ENCODE peak calls at places on chromosome 12, in eight cellular contexts. P is lower leg skin, B is OCI-LY7, A is fibroblast of lung, F is astrocyte, L is brain microvascular endothelial cell, W is psoas muscle, R is neural progenitor cell. M is an unnamed sample.

GRCh38 chr12:17016116-17016864 is 410.3 kb upstream of the LMO3 start:
- DNase-seq in W (no peak), A (no peak), L (no peak), B (no peak), P (no peak), R (no peak), F (no peak), M (peak)

GRCh38 chr12:129325566-129325965 is 472.3 kb downstream of the GLT1D1 start:
- DNase-seq in W (no peak), R (no peak), A (peak), P (no peak), B (no peak), F (peak), L (no peak), M (peak)

GRCh38 chr12:68306564-68306963 is 25.6 kb downstream of the MDM1 start:
- DNase-seq in L (no peak), A (no peak), R (no peak), F (no peak), B (no peak), P (no peak), W (no peak), M (no peak)

GRCh38 chr12:11482955-11483354 is 87.6 kb upstream of the PRB2 start:
- DNase-seq in R (no peak), B (no peak), A (peak), F (peak), P (no peak), L (peak), W (no peak), M (peak)

GRCh38 chr12:46942579-46942978 is 116.8 kb upstream of the SLC38A4 start:
- DNase-seq in B (no peak), P (no peak), F (peak), L (no peak), W (no peak), R (no peak), A (peak), M (peak)

GRCh38 chr12:114958538-114958937 is 274.6 kb upstream of the TBX3 start:
- DNase-seq in R (no peak), W (no peak), P (no peak), A (no peak), L (no peak), B (no peak), F (no peak), M (no peak)

GRCh38 chr12:1777798-1778197 is 42.6 kb upstream of the LRTM2 start:
- DNase-seq in R (no peak), P (no peak), L (peak), A (peak), B (no peak), F (peak), W (no peak), M (peak)

GRCh38 chr12:46230985-46231384 is 37.9 kb downstream of the SLC38A1 start:
- DNase-seq in A (no peak), W (no peak), L (no peak), P (no peak), F (no peak), R (no peak), B (no peak), M (no peak)

GRCh38 chr12:124871297-124871696 is 7.6 kb upstream of the SCARB1 start:
- DNase-seq in F (no peak), R (no peak), W (no peak), L (no peak), A (no peak), B (no peak), P (no peak), M (no peak)

GRCh38 chr12:46677749-46678148 is 148.0 kb downstream of the SLC38A4 start:
- DNase-seq in R (no peak), A (peak), W (no peak), P (no peak), F (peak), B (no peak), L (no peak), M (peak)

GRCh38 chr12:50567926-50568325 is 63.1 kb downstream of the DIP2B start:
- DNase-seq in F (no peak), L (no peak), B (no peak), R (no peak), A (peak), P (no peak), W (no peak), M (no peak)

GRCh38 chr12:123599310-123599709 is 2.6 kb upstream of the DDX55 start:
- DNase-seq in F (no peak), B (no peak), W (no peak), R (no peak), L (no peak), P (no peak), A (no peak), M (no peak)

GRCh38 chr12:130382818-130383217 is 45.1 kb downstream of the PIWIL1 start:
- DNase-seq in B (no peak), F (no peak), P (no peak), W (no peak), L (no peak), A (no peak), R (no peak), M (no peak)

GRCh38 chr12:6965714-6966113 is 4.8 kb downstream of the PHB2 start:
- DNase-seq in F (no peak), B (no peak), L (no peak), W (no peak), A (no peak), P (peak), R (no peak), M (no peak)

GRCh38 chr12:96049096-96049495 is 13.7 kb upstream of the LTA4H start:
- DNase-seq in L (no peak), W (no peak), B (no peak), R (no peak), P (no peak), A (no peak), F (no peak), M (peak)

GRCh38 chr12:91053951-91054715 is 3.7 kb downstream of the KERA start:
- DNase-seq in L (peak), R (no peak), A (peak), F (peak), B (no peak), P (no peak), W (no peak), M (peak)

GRCh38 chr12:96198970-96199369 is 4.8 kb downstream of the ELK3 start:
- DNase-seq in F (peak), W (no peak), P (no peak), L (peak), R (no peak), B (no peak), A (peak), M (peak)

GRCh38 chr12:28780096-28780495 is 369.0 kb upstream of the FAR2 start:
- DNase-seq in W (no peak), F (peak), L (peak), R (no peak), B (no peak), P (no peak), A (peak), M (peak)

GRCh38 chr12:95998611-95999300 is 2.6 kb upstream of the HAL start:
- DNase-seq in L (peak), A (peak), R (peak), P (no peak), B (peak), W (no peak), F (peak), M (peak)

GRCh38 chr12:103840399-103840880 is 594 bp downstream of the NT5DC3 start:
- DNase-seq in A (peak), P (no peak), F (peak), W (peak), R (no peak), L (no peak), B (peak), M (peak)

GRCh38 chr12:96658075-96658474 is 168.7 kb downstream of the CFAP54 start:
- DNase-seq in R (no peak), B (no peak), F (no peak), W (no peak), A (no peak), L (no peak), P (no peak), M (peak)

GRCh38 chr12:153080-153746 is 60.7 kb downstream of the SLC6A12 start:
- DNase-seq in F (peak), R (peak), W (peak), B (peak), L (peak), P (no peak), A (peak), M (peak)

GRCh38 chr12:51415931-51416330 is 8.7 kb upstream of the SLC4A8 start:
- DNase-seq in A (peak), P (no peak), R (no peak), L (no peak), W (no peak), F (no peak), B (no peak), M (peak)

GRCh38 chr12:69101505-69101904 is 137.9 kb upstream of the CPSF6 start:
- DNase-seq in W (no peak), R (no peak), F (no peak), A (peak), L (no peak), B (no peak), P (no peak), M (no peak)

GRCh38 chr12:30988887-30989286 is 62.3 kb downstream of the TSPAN11 start:
- DNase-seq in A (no peak), F (no peak), W (no peak), P (no peak), B (no peak), L (no peak), R (no peak), M (no peak)

GRCh38 chr12:72072613-72073212 is 134.1 kb downstream of the TPH2 start:
- DNase-seq in B (no peak), F (no peak), A (no peak), P (no peak), W (no peak), R (no peak), L (no peak), M (peak)

GRCh38 chr12:50550530-50551223 is 45.9 kb downstream of the DIP2B start:
- DNase-seq in B (no peak), L (no peak), P (no peak), A (peak), W (no peak), F (peak), R (no peak), M (peak)

GRCh38 chr12:26555139-26555538 is 277.9 kb downstream of the ITPR2 start:
- DNase-seq in R (no peak), B (no peak), W (no peak), A (peak), L (peak), F (peak), P (no peak), M (no peak)

GRCh38 chr12:105671720-105672119 is 341.2 kb downstream of the C12orf75 start:
- DNase-seq in A (peak), F (peak), B (no peak), W (no peak), P (no peak), L (no peak), R (no peak), M (no peak)

GRCh38 chr12:54522213-54522612 is 24.7 kb downstream of the NCKAP1L start:
- DNase-seq in A (no peak), F (no peak), B (no peak), R (no peak), L (no peak), W (no peak), P (no peak), M (peak)

GRCh38 chr12:58919271-58920101 is 818 bp downstream of the LRIG3 start:
- DNase-seq in R (peak), L (peak), A (peak), B (no peak), F (peak), P (peak), W (no peak), M (peak)

DNA sequence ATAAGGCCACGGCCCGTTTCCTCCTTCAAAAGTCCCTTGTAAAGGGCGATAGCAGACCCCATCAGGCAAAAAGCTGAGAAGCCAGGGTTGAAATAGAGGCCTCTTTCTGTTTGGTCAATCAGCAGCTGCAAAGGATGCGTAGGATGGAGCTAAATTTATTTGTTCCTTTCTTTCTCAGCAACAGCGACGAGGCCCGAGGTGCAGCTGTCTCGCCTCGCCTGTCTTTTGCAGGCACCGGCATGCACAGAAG is 176 bp upstream of the MAP1LC3B2 start:
- DNase-seq in W (no peak), P (no peak), B (peak), A (no peak), R (no peak), L (no peak), F (no peak), M (no peak)
- H3K4me3 ChIP-seq in W (no peak), P (no peak), B (peak), A (no peak), R (no peak), L (no peak), F (no peak), M (no peak)

GRCh38 chr12:121117226-121117777 is 15.4 kb upstream of the P2RX7 start:
- DNase-seq in L (no peak), W (no peak), R (no peak), A (no peak), P (no peak), B (no peak), F (no peak), M (no peak)

GRCh38 chr12:121116318-121117225 is 16.1 kb upstream of the P2RX7 start:
- DNase-seq in A (no peak), L (no peak), P (no peak), F (no peak), R (no peak), B (no peak), W (no peak), M (no peak)

GRCh38 chr12:121114806-121115205 is 17.9 kb upstream of the P2RX7 start:
- DNase-seq in P (no peak), F (no peak), W (no peak), L (no peak), R (no peak), B (no peak), A (no peak), M (peak)

GRCh38 chr12:121114019-121114639 is 18.5 kb upstream of the P2RX7 start:
- DNase-seq in A (peak), W (no peak), P (no peak), B (no peak), R (no peak), L (no peak), F (peak), M (no peak)

GRCh38 chr12:121115530-121115929 is 17.1 kb upstream of the P2RX7 start:
- DNase-seq in A (no peak), L (no peak), B (no peak), R (no peak), P (no peak), W (no peak), F (no peak), M (no peak)
- TF ChIP-seq CTCF in A (no peak), L (no peak), B (no peak), R (no peak), P (no peak), W (no peak), F (no peak), M (no peak)

GRCh38 chr12:3752096-3752709 is 706 bp downstream of the CRACR2A start:
- DNase-seq in W (peak), P (peak), R (no peak), L (peak), B (peak), A (peak), F (no peak), M (no peak)
- H3K4me3 ChIP-seq in W (peak), P (peak), R (peak), L (peak), B (peak), A (peak), F (peak), M (no peak)

GRCh38 chr12:13976880-13977279 is 4.5 kb downstream of the GRIN2B start:
- DNase-seq in P (no peak), F (no peak), A (no peak), B (no peak), L (no peak), W (no peak), R (no peak), M (no peak)

GRCh38 chr12:13980548-13981295 is 680 bp downstream of the GRIN2B start:
- DNase-seq in F (no peak), L (no peak), B (no peak), A (no peak), W (no peak), R (peak), P (no peak), M (no peak)

GRCh38 chr12:13981296-13981962 is at the start of gene GRIN2B:
- DNase-seq in P (no peak), L (no peak), R (peak), B (no peak), W (no peak), F (no peak), A (no peak), M (no peak)

GRCh38 chr12:13986031-13986430 is 4.6 kb upstream of the GRIN2B start:
- DNase-seq in B (no peak), W (no peak), F (no peak), L (no peak), A (no peak), P (no peak), R (no peak), M (peak)

GRCh38 chr12:13982010-13982409 is 608 bp upstream of the GRIN2B start:
- DNase-seq in P (no peak), W (no peak), L (no peak), R (peak), F (no peak), A (no peak), B (no peak), M (no peak)
- TF ChIP-seq CTCF in P (no peak), W (no peak), L (peak), R (peak), F (no peak), A (no peak), B (peak), M (peak)

M was measured in bronchial epithelial cell.